ENCODE peak calls at places on chromosomes 12 and 14, in ten cellular contexts. K is HAP-1, N is HL-60, D is A549, H is left ventricle myocardium inferior, Q is thoracic aorta, L is lung, W is H1, G is cardiac muscle cell, M is GM23248. C is an unnamed sample.

GRCh38 chr12:67364228-67364627 is 95.1 kb downstream of the CAND1 start:
- DNase-seq in H (no peak), G (no peak), W (no peak), L (no peak), D (no peak), M (no peak), Q (no peak), K (no peak), N (no peak), C (no peak)

GRCh38 chr12:39296496-39296895 is 146.4 kb downstream of the KIF21A start:
- DNase-seq in L (no peak), M (no peak), N (no peak), K (peak; percentile 10), W (no peak), G (no peak), D (no peak), Q (no peak), H (no peak), C (no peak)

GRCh38 chr14:53450871-53451270 is 297.7 kb upstream of the DDHD1 start:
- DNase-seq in H (no peak), Q (no peak), G (no peak), L (no peak), W (no peak), M (peak; percentile 75), K (no peak), N (no peak), D (no peak), C (no peak)

GRCh38 chr12:75666980-75667359 is 155.6 kb upstream of the KRR1 start:
- DNase-seq in M (peak; percentile 84), W (no peak), Q (no peak), D (no peak), N (no peak), H (no peak), K (no peak), G (no peak), L (no peak), C (no peak)

GRCh38 chr14:96126339-96126770 is 78.3 kb upstream of the BDKRB2 start:
- DNase-seq in M (no peak), K (no peak), L (no peak), G (no peak), Q (no peak), N (peak; percentile 23), D (no peak), H (no peak), W (no peak), C (no peak)

GRCh38 chr12:48853228-48853688 is 1.3 kb upstream of the DDX23 start:
- DNase-seq in K (peak; percentile 92), W (peak; percentile 94), Q (peak; percentile 86), M (peak; percentile 82), L (peak; percentile 90), D (peak; percentile 87), H (peak; percentile 73), N (peak; percentile 59), G (peak; percentile 89), C (peak; percentile 93)

GRCh38 chr14:59631237-59631636 is 54.6 kb upstream of the CCDC175 start:
- DNase-seq in Q (no peak), W (peak; percentile 54), N (no peak), D (no peak), L (no peak), K (no peak), M (peak; percentile 7), H (no peak), G (no peak), C (peak; percentile 7)

GRCh38 chr14:26709019-26709418 is 111.2 kb upstream of the NOVA1 start:
- DNase-seq in G (no peak), L (no peak), Q (no peak), D (no peak), K (no peak), H (no peak), N (no peak), W (no peak), M (peak; percentile 8), C (peak; percentile 14)

GRCh38 chr12:91866566-91866965 is 279.1 kb downstream of the BTG1 start:
- DNase-seq in D (no peak), Q (no peak), W (no peak), M (no peak), G (no peak), L (no peak), H (no peak), N (no peak), K (no peak), C (no peak)

GRCh38 chr12:97602315-97602714 is 139.7 kb downstream of the RMST start:
- DNase-seq in G (no peak), W (no peak), N (no peak), D (no peak), L (no peak), H (no peak), Q (no peak), M (no peak), K (no peak), C (no peak)

GRCh38 chr14:68333265-68333664 is 459.6 kb downstream of the ZFP36L1 start:
- DNase-seq in N (no peak), D (no peak), L (no peak), H (no peak), G (no peak), W (no peak), K (no peak), M (no peak), Q (no peak), C (no peak)

GRCh38 chr12:20421338-20421890 is 53.1 kb downstream of the PDE3A start:
- DNase-seq in D (no peak), W (no peak), N (no peak), H (peak; percentile 26), L (no peak), G (peak; percentile 36), Q (no peak), M (no peak), K (no peak), C (peak; percentile 28)

GRCh38 chr14:93946104-93946503 is 19.0 kb downstream of the FAM181A start:
- DNase-seq in N (no peak), L (no peak), H (no peak), M (peak; percentile 24), Q (no peak), W (no peak), G (no peak), K (no peak), D (no peak), C (no peak)

GRCh38 chr14:104504172-104504735 is 75.3 kb upstream of the C14orf180 start:
- DNase-seq in D (no peak), H (no peak), N (no peak), K (no peak), L (no peak), M (no peak), W (no peak), Q (no peak), G (no peak), C (no peak)

GRCh38 chr12:50764116-50764860 is 387 bp downstream of the ATF1 start:
- DNase-seq in N (peak; percentile 63), W (peak; percentile 83), L (peak; percentile 73), M (peak; percentile 73), G (peak; percentile 63), K (no peak), H (no peak), Q (no peak), D (peak; percentile 55), C (peak; percentile 81)

DNA sequence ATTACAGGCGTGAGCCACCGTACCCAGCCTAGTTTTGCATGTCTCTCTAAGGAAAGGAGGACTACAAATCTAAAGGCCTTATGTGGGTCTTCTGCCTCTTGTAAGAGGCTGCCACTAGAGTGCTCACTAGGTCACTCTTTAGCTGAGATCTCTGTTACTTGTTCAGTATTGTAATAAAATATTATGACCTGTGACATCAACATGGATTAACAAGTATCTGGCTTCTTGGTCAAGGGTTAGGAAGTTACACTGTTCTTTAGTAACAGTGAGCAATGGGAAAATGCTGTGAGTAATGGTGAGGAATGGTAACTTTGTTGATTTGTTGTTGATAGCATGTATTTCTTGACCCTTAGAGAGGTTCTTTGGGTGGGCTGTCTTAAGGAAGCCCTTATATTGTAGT is 50.5 kb downstream of the ERC1 start:
- DNase-seq in G (no peak), L (no peak), H (no peak), M (no peak), K (no peak), N (no peak), Q (no peak), D (no peak), W (no peak), C (no peak)
- H3K4me3 ChIP-seq in G (no peak overlapping the region), L (no peak overlapping the region), H (no peak overlapping the region), M (no peak overlapping the region), K (no peak overlapping the region), N (no peak overlapping the region), Q (no peak overlapping the region), D (no peak overlapping the region), W (no peak overlapping the region), C (no peak overlapping the region)

GRCh38 chr14:37090026-37090425 is 82.4 kb downstream of the SLC25A21 start:
- DNase-seq in L (no peak), G (no peak), H (no peak), N (no peak), D (no peak), M (peak; percentile 7), K (no peak), Q (no peak), W (no peak), C (no peak)
- H3K4me3 ChIP-seq in L (no peak overlapping the region), G (no peak overlapping the region), H (no peak overlapping the region), N (no peak overlapping the region), D (no peak overlapping the region), M (no peak overlapping the region), K (no peak overlapping the region), Q (no peak overlapping the region), W (no peak overlapping the region), C (no peak overlapping the region)

DNA sequence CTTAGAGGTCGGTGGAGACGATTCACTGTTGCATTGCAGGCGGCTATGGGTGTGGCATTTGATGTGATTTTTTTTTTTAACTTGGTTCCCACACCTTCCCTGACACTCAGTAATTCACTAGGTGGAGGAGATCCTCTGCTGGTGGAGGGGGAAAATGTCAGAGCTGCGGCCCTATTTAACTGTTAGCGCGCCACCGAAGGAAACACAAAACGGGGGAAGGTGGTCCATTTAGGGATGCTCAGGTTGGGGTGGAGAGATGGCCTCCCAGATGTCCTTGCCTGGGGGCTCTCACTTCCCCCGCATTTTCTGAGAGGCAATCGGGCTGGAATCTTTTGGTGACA is 4.3 kb upstream of the HOXC12 start:
- DNase-seq in Q (no peak), M (no peak), L (no peak), D (no peak), G (no peak), W (no peak), N (no peak), H (no peak), K (no peak), C (peak; percentile 22)
- H3K4me3 ChIP-seq in Q (no peak overlapping the region), M (no peak overlapping the region), L (no peak overlapping the region), D (no peak overlapping the region), G (no peak overlapping the region), W (no peak overlapping the region), N (no peak overlapping the region), H (no peak overlapping the region), K (no peak overlapping the region), C (no peak overlapping the region)

DNA sequence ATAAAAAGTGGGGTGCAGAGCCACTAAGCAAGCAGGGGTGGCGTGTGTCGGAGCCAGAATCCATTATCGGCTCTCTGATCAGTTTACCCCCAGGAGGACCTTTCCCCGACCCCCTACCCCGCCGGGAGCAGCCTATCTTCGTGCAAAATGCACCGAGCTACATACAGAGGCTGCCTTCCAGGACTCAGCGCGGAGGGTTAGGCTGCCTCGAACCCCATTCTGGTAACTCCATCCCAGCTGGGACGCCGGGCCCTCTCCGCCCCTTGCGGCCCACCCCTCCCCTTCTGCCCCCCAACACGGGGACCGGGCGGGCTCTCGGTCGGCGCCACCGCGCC is 12.2 kb upstream of the MAP3K9 start:
- DNase-seq in D (peak; percentile 20), H (no peak), G (no peak), Q (no peak), K (no peak), N (no peak), M (no peak), L (no peak), W (no peak), C (no peak)
- H3K4me3 ChIP-seq in D (peak overlapping the region; percentile 94), H (peak overlapping the region; percentile 85), G (peak overlapping the region; percentile 83), Q (peak overlapping the region; percentile 85), K (peak overlapping the region; percentile 58), N (peak overlapping the region; percentile 49), M (peak overlapping the region; percentile 73), L (peak overlapping the region; percentile 46), W (peak overlapping the region; percentile 88), C (peak overlapping the region; percentile 65)

C was measured in NB4.